ENCODE peak calls at places on chromosomes 4 and X, in five cellular contexts. One of them, this sample, is unnamed.
A peak's percentile ranks its signal among the peaks of the same experiment; 100 is the strongest.

GRCh38 chr4:153138736-153139135 is 65.5 kb upstream of the TRIM2 start:
- DNase-seq in WTC11: no peak
- DNase-seq in GM23338: no peak
- DNase-seq in HepG2: no peak
- DNase-seq in K562: no peak
- DNase-seq in this sample: no peak

GRCh38 chrX:76428243-76429130 is 977 bp downstream of the MAGEE1 start:
- DNase-seq in WTC11: peak; percentile 16
- DNase-seq in GM23338: peak; percentile 45
- DNase-seq in HepG2: no peak
- DNase-seq in K562: no peak
- DNase-seq in this sample: no peak

GRCh38 chr4:120824905-120825304 is 97.6 kb downstream of the PRDM5 start:
- DNase-seq in WTC11: no peak
- DNase-seq in GM23338: no peak
- DNase-seq in HepG2: peak; percentile 12
- DNase-seq in K562: no peak
- DNase-seq in this sample: no peak

GRCh38 chrX:40734956-40735317 is 405 bp downstream of the MED14 start:
- DNase-seq in WTC11: no peak
- DNase-seq in GM23338: peak; percentile 18
- DNase-seq in HepG2: no peak
- DNase-seq in K562: no peak
- DNase-seq in this sample: no peak

GRCh38 chrX:108165349-108166111 is 74.0 kb downstream of the ATG4A start:
- DNase-seq in WTC11: peak; percentile 19
- DNase-seq in GM23338: peak; percentile 66
- DNase-seq in HepG2: peak; percentile 33
- DNase-seq in K562: peak; percentile 26
- DNase-seq in this sample: peak; percentile 45

GRCh38 chr4:89110986-89111832 is at the start of gene TIGD2:
- DNase-seq in WTC11: peak; percentile 82
- DNase-seq in GM23338: peak; percentile 93
- DNase-seq in HepG2: peak; percentile 69
- DNase-seq in K562: peak; percentile 95
- DNase-seq in this sample: peak; percentile 83

GRCh38 chr4:82362565-82362964 is 11.2 kb downstream of the HNRNPD start:
- DNase-seq in WTC11: no peak
- DNase-seq in GM23338: no peak
- DNase-seq in HepG2: no peak
- DNase-seq in K562: no peak
- DNase-seq in this sample: no peak

GRCh38 chr4:169741569-169741968 is 16.2 kb downstream of the HPF1 start:
- DNase-seq in WTC11: no peak
- DNase-seq in GM23338: no peak
- DNase-seq in HepG2: no peak
- DNase-seq in K562: no peak
- DNase-seq in this sample: no peak

GRCh38 chr4:67521506-67521905 is 23.8 kb downstream of the CENPC start:
- DNase-seq in WTC11: no peak
- DNase-seq in GM23338: no peak
- DNase-seq in HepG2: no peak
- DNase-seq in K562: no peak
- DNase-seq in this sample: no peak

GRCh38 chr4:64890131-64890710 is 481.0 kb upstream of the TECRL start:
- DNase-seq in WTC11: no peak
- DNase-seq in GM23338: no peak
- DNase-seq in HepG2: no peak
- DNase-seq in K562: no peak
- DNase-seq in this sample: no peak

GRCh38 chr4:112099701-112100289 is 45.5 kb upstream of the FAM241A start:
- DNase-seq in WTC11: no peak
- DNase-seq in GM23338: peak; percentile 68
- DNase-seq in HepG2: peak; percentile 57
- DNase-seq in K562: peak; percentile 30
- DNase-seq in this sample: no peak

GRCh38 chr4:336893-337142 is 796 bp upstream of the ZNF141 start:
- DNase-seq in WTC11: no peak
- DNase-seq in GM23338: peak; percentile 67
- DNase-seq in HepG2: no peak
- DNase-seq in K562: no peak
- DNase-seq in this sample: no peak

GRCh38 chr4:130043796-130044195 is 947.8 kb downstream of the C4orf33 start:
- DNase-seq in WTC11: no peak
- DNase-seq in GM23338: no peak
- DNase-seq in HepG2: no peak
- DNase-seq in K562: no peak
- DNase-seq in this sample: no peak

GRCh38 chr4:124275-125081 is at the start of gene ZNF718:
- DNase-seq in WTC11: peak; percentile 97
- DNase-seq in GM23338: peak; percentile 99
- DNase-seq in HepG2: no peak
- DNase-seq in K562: peak; percentile 90
- DNase-seq in this sample: peak; percentile 92

GRCh38 chrX:72358313-72358712 is 52.6 kb upstream of the CITED1 start:
- DNase-seq in WTC11: no peak
- DNase-seq in GM23338: no peak
- DNase-seq in HepG2: no peak
- DNase-seq in K562: no peak
- DNase-seq in this sample: no peak

GRCh38 chr4:146194212-146194611 is 18.7 kb downstream of the LSM6 start:
- DNase-seq in WTC11: no peak
- DNase-seq in GM23338: no peak
- DNase-seq in HepG2: no peak
- DNase-seq in K562: no peak
- DNase-seq in this sample: no peak

GRCh38 chr4:146186556-146186955 is 11.0 kb downstream of the LSM6 start:
- DNase-seq in WTC11: no peak
- DNase-seq in GM23338: no peak
- DNase-seq in HepG2: no peak
- DNase-seq in K562: no peak
- DNase-seq in this sample: no peak

GRCh38 chr4:146193628-146194027 is 18.1 kb downstream of the LSM6 start:
- DNase-seq in WTC11: no peak
- DNase-seq in GM23338: no peak
- DNase-seq in HepG2: no peak
- DNase-seq in K562: no peak
- DNase-seq in this sample: no peak

GRCh38 chr4:146190393-146190910 is 14.9 kb downstream of the LSM6 start:
- DNase-seq in WTC11: no peak
- DNase-seq in GM23338: no peak
- DNase-seq in HepG2: no peak
- DNase-seq in K562: no peak
- DNase-seq in this sample: no peak

DNA sequence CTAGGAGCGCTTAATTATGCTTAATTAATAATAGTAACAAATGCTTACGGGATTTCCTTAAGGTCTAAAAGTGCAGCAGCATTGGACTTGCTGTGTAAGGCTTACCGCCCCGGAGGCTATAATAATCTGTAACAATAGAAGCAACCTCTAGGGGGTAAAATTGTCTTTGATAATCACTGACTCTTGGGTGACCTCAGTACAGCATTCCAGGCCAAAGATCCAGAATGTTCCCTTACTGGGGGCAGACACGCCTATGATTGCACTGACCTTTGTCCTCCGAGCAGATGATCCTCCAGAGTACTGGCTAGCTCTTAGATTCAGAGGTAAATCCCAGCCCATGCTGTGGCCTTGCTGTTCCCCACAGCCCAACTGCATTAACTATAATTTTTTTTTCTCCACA is 16.5 kb downstream of the LSM6 start:
- DNase-seq in WTC11: no peak
- DNase-seq in GM23338: peak; percentile 21
- DNase-seq in HepG2: peak; percentile 14
- DNase-seq in K562: peak; percentile 16
- DNase-seq in this sample: no peak
- TF ChIP-seq CREB1 in WTC11: no peak
- TF ChIP-seq CREB1 in GM23338: no peak
- TF ChIP-seq CREB1 in HepG2: no peak
- TF ChIP-seq CREB1 in K562: no peak
- TF ChIP-seq CREB1 in this sample: no peak

DNA sequence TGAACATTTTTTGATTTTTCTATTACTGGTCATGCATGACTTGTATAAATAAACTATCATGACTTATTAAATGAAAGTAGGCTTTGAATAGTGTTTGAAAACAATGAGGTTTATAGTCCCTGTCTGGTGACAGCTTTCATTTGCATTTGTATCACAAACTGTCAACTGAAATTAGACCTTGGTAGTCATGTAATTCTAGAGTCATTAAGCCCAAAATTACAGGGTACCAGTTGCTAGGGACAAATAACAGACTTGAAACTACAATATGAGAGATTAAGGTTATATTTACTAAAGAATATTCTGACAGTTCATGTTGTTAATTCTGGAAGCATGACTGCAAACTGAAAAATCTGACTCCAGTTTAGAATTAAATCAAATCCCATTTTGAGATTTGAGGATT is 9.2 kb upstream of the VAMP7 start:
- DNase-seq in WTC11: no peak
- DNase-seq in GM23338: no peak
- DNase-seq in HepG2: no peak
- DNase-seq in K562: no peak
- DNase-seq in this sample: no peak
- TF ChIP-seq CREB1 in WTC11: no peak
- TF ChIP-seq CREB1 in GM23338: no peak
- TF ChIP-seq CREB1 in HepG2: no peak
- TF ChIP-seq CREB1 in K562: no peak
- TF ChIP-seq CREB1 in this sample: no peak

GRCh38 chrX:9312922-9313867 is 151.7 kb upstream of the TBL1X start:
- DNase-seq in WTC11: peak; percentile 61
- DNase-seq in GM23338: peak; percentile 58
- DNase-seq in HepG2: peak; percentile 13
- DNase-seq in K562: peak; percentile 62
- DNase-seq in this sample: peak; percentile 79
- TF ChIP-seq CREB1 in WTC11: no peak
- TF ChIP-seq CREB1 in GM23338: no peak
- TF ChIP-seq CREB1 in HepG2: no peak
- TF ChIP-seq CREB1 in K562: no peak
- TF ChIP-seq CREB1 in this sample: no peak

GRCh38 chrX:39729834-39730670 is 367.7 kb downstream of the BCOR start:
- DNase-seq in WTC11: peak; percentile 21
- DNase-seq in GM23338: peak; percentile 37
- DNase-seq in HepG2: no peak
- DNase-seq in K562: no peak
- DNase-seq in this sample: peak; percentile 51
- TF ChIP-seq CREB1 in WTC11: no peak
- TF ChIP-seq CREB1 in GM23338: no peak
- TF ChIP-seq CREB1 in HepG2: no peak
- TF ChIP-seq CREB1 in K562: no peak
- TF ChIP-seq CREB1 in this sample: no peak

GRCh38 chrX:96984538-96984937 is 100.8 kb downstream of the RPA4 start:
- DNase-seq in WTC11: no peak
- DNase-seq in GM23338: no peak
- DNase-seq in HepG2: no peak
- DNase-seq in K562: no peak
- DNase-seq in this sample: no peak

GRCh38 chrX:96982159-96982558 is 98.5 kb downstream of the RPA4 start:
- DNase-seq in WTC11: no peak
- DNase-seq in GM23338: no peak
- DNase-seq in HepG2: no peak
- DNase-seq in K562: no peak
- DNase-seq in this sample: no peak

GRCh38 chrX:96985046-96985445 is 101.3 kb downstream of the RPA4 start:
- DNase-seq in WTC11: no peak
- DNase-seq in GM23338: no peak
- DNase-seq in HepG2: no peak
- DNase-seq in K562: no peak
- DNase-seq in this sample: no peak

GRCh38 chrX:96979766-96980165 is 96.1 kb downstream of the RPA4 start:
- DNase-seq in WTC11: peak; percentile 16
- DNase-seq in GM23338: peak; percentile 33
- DNase-seq in HepG2: no peak
- DNase-seq in K562: no peak
- DNase-seq in this sample: peak; percentile 41
- TF ChIP-seq CREB1 in WTC11: no peak
- TF ChIP-seq CREB1 in GM23338: no peak
- TF ChIP-seq CREB1 in HepG2: no peak
- TF ChIP-seq CREB1 in K562: no peak
- TF ChIP-seq CREB1 in this sample: no peak